ENCODE peak calls at places on chromosomes 7 and 10, in five cellular contexts. U, W, J, Z and C are unnamed samples.

GRCh38 chr7:473211-473734 is 46.4 kb downstream of the PDGFA start:
- DNase-seq in U (no peak), W (peak; percentile 15), J (no peak), Z (peak; percentile 15), C (no peak)

GRCh38 chr7:136698231-136698630 is 170.2 kb upstream of the CHRM2 start:
- DNase-seq in U (no peak), W (no peak), J (no peak), Z (no peak), C (no peak)

GRCh38 chr7:7746419-7746818 is 28.0 kb upstream of the RPA3 start:
- DNase-seq in U (no peak), W (no peak), J (no peak), Z (no peak), C (no peak)

GRCh38 chr7:148711191-148712102 is 12.7 kb downstream of the CUL1 start:
- DNase-seq in U (no peak), W (no peak), J (no peak), Z (no peak), C (no peak)

GRCh38 chr10:75596930-75597629 is 165.7 kb downstream of the LRMDA start:
- DNase-seq in U (no peak), W (no peak), J (no peak), Z (no peak), C (no peak)

GRCh38 chr10:48523820-48524758 is 80.8 kb downstream of the ARHGAP22 start:
- DNase-seq in U (no peak), W (no peak), J (peak; percentile 29), Z (no peak), C (peak; percentile 63)

GRCh38 chr10:63343476-63343875 is 122.3 kb downstream of the JMJD1C start:
- DNase-seq in U (no peak), W (no peak), J (no peak), Z (no peak), C (no peak)

GRCh38 chr7:33678675-33679335 is 226.5 kb upstream of the BMPER start:
- DNase-seq in U (no peak), W (no peak), J (no peak), Z (no peak), C (no peak)

GRCh38 chr7:131543298-131543697 is 13.1 kb downstream of the PODXL start:
- DNase-seq in U (no peak), W (no peak), J (no peak), Z (no peak), C (no peak)

GRCh38 chr7:47376991-47377590 is 204.8 kb downstream of the TNS3 start:
- DNase-seq in U (no peak), W (no peak), J (no peak), Z (no peak), C (no peak)

GRCh38 chr7:36286241-36286640 is 103.4 kb upstream of the ANLN start:
- DNase-seq in U (no peak), W (no peak), J (no peak), Z (no peak), C (no peak)

GRCh38 chr10:6171891-6172354 is 30.8 kb upstream of the PFKFB3 start:
- DNase-seq in U (no peak), W (peak; percentile 70), J (no peak), Z (peak; percentile 74), C (no peak)

GRCh38 chr10:32629910-32630309 is 184.0 kb downstream of the CCDC7 start:
- DNase-seq in U (no peak), W (no peak), J (no peak), Z (no peak), C (no peak)

GRCh38 chr7:102005933-102006332 is 188.5 kb downstream of the CUX1 start:
- DNase-seq in U (no peak), W (no peak), J (no peak), Z (no peak), C (no peak)

GRCh38 chr10:80477813-80478212 is 23.7 kb downstream of the TSPAN14 start:
- DNase-seq in U (no peak), W (no peak), J (peak; percentile 70), Z (no peak), C (no peak)

GRCh38 chr7:148537435-148537834 is 53.1 kb upstream of the C7orf33 start:
- DNase-seq in U (no peak), W (no peak), J (no peak), Z (no peak), C (no peak)

GRCh38 chr7:80060218-80060806 is 74.3 kb upstream of the GNAI1 start:
- DNase-seq in U (no peak), W (no peak), J (peak; percentile 71), Z (no peak), C (no peak)

GRCh38 chr7:50336909-50337703 is 32.6 kb downstream of the IKZF1 start:
- DNase-seq in U (no peak), W (no peak), J (no peak), Z (no peak), C (no peak)

GRCh38 chr10:91552706-91553105 is 80.2 kb downstream of the PPP1R3C start:
- DNase-seq in U (no peak), W (peak; percentile 37), J (peak; percentile 43), Z (peak; percentile 51), C (peak; percentile 27)

GRCh38 chr10:77801474-77802238 is 124.9 kb downstream of the DLG5 start:
- DNase-seq in U (no peak), W (no peak), J (no peak), Z (no peak), C (no peak)

GRCh38 chr7:139043823-139044812 is 8.3 kb upstream of the ZC3HAV1L start:
- DNase-seq in U (no peak), W (no peak), J (peak; percentile 58), Z (no peak), C (peak; percentile 18)

GRCh38 chr10:86757110-86757790 is 831 bp downstream of the BMPR1A start:
- DNase-seq in U (peak; percentile 26), W (peak; percentile 39), J (peak; percentile 62), Z (peak; percentile 53), C (peak; percentile 62)

GRCh38 chr10:86953747-86954680 is 3.4 kb downstream of the MMRN2 start:
- DNase-seq in U (no peak), W (peak; percentile 85), J (no peak), Z (no peak), C (no peak)

GRCh38 chr7:144786522-144786921 is 49.3 kb downstream of the TPK1 start:
- DNase-seq in U (no peak), W (no peak), J (no peak), Z (no peak), C (no peak)

GRCh38 chr7:67551027-67551426 is 554.4 kb downstream of the TYW1 start:
- DNase-seq in U (peak; percentile 7), W (no peak), J (no peak), Z (no peak), C (peak; percentile 80)

GRCh38 chr7:112462236-112462635 is 12.0 kb downstream of the IFRD1 start:
- DNase-seq in U (peak; percentile 84), W (peak; percentile 35), J (peak; percentile 63), Z (peak; percentile 76), C (peak; percentile 49)

GRCh38 chr7:137755846-137756685 is 90.7 kb downstream of the DGKI start:
- DNase-seq in U (no peak), W (no peak), J (no peak), Z (no peak), C (no peak)

GRCh38 chr7:101278461-101279292 is 33.8 kb upstream of the FIS1 start:
- DNase-seq in U (no peak), W (no peak), J (no peak), Z (no peak), C (no peak)

GRCh38 chr10:100562806-100563293 is 27.1 kb downstream of the HIF1AN start:
- DNase-seq in U (no peak), W (no peak), J (peak; percentile 48), Z (no peak), C (no peak)

GRCh38 chr7:5591547-5591899 is 167.9 kb upstream of the TNRC18 start:
- DNase-seq in U (no peak), W (peak; percentile 32), J (peak; percentile 74), Z (no peak), C (no peak)

GRCh38 chr10:52442576-52442975 is 128.5 kb downstream of the DKK1 start:
- DNase-seq in U (no peak), W (no peak), J (peak; percentile 53), Z (no peak), C (no peak)

GRCh38 chr10:49678827-49679479 is 498 bp upstream of the C10orf53 start:
- DNase-seq in U (no peak), W (no peak), J (no peak), Z (no peak), C (no peak)

GRCh38 chr7:95649546-95649945 is 53.2 kb upstream of the PDK4 start:
- DNase-seq in U (no peak), W (no peak), J (no peak), Z (no peak), C (no peak)

GRCh38 chr7:142960955-142961512 is 1.1 kb downstream of the KEL start:
- DNase-seq in U (no peak), W (no peak), J (no peak), Z (no peak), C (no peak)

GRCh38 chr7:43076189-43076605 is 36.2 kb upstream of the HECW1 start:
- DNase-seq in U (no peak), W (no peak), J (peak; percentile 5), Z (no peak), C (no peak)

GRCh38 chr7:2170576-2171521 is 61.9 kb downstream of the MAD1L1 start:
- DNase-seq in U (no peak), W (no peak), J (no peak), Z (no peak), C (no peak)

GRCh38 chr10:79463578-79464496 is 18.4 kb upstream of the ZCCHC24 start:
- DNase-seq in U (no peak), W (peak; percentile 37), J (no peak), Z (peak; percentile 91), C (no peak)

GRCh38 chr7:12647364-12648219 is 39.8 kb upstream of the ARL4A start:
- DNase-seq in U (no peak), W (no peak), J (peak; percentile 88), Z (no peak), C (no peak)

GRCh38 chr7:139635521-139636240 is 112.2 kb downstream of the CLEC2L start:
- DNase-seq in U (no peak), W (no peak), J (no peak), Z (no peak), C (no peak)

DNA sequence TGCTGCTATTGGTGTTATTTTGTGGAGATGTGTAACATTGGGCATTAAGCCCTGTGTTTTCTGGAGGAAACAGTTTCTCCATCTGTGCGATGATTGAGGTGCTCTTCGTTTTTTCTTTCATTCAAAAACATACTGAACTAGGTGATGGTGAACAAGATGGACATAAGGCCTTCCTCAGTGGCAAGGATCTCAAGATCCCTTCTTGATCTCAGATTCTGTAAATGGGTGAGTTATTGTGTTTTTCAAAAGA is 759 bp upstream of the ELAPOR2 start:
- DNase-seq in U (no peak), W (no peak), J (no peak), Z (no peak), C (no peak)
- H3K4me3 ChIP-seq in U (no peak overlapping the region), W (peak overlapping the region; percentile 79), J (peak overlapping the region; percentile 64), Z (peak overlapping the region; percentile 44), C (no peak overlapping the region)

GRCh38 chr10:61733358-61733940 is 70.7 kb downstream of the CABCOCO1 start:
- DNase-seq in U (peak; percentile 51), W (no peak), J (peak; percentile 55), Z (no peak), C (peak; percentile 6)
- TF ChIP-seq POLR2A in U (no peak), W (no peak), J (no peak), Z (no peak), C (no peak)

GRCh38 chr10:115937756-115938032 is 335.3 kb downstream of the GFRA1 start:
- DNase-seq in U (no peak), W (no peak), J (no peak), Z (no peak), C (no peak)
- H3K4me3 ChIP-seq in U (no peak overlapping the region), W (no peak overlapping the region), J (no peak overlapping the region), Z (no peak overlapping the region), C (no peak overlapping the region)

GRCh38 chr10:123166618-123167017 is 12.4 kb downstream of the BUB3 start:
- DNase-seq in U (no peak), W (no peak), J (no peak), Z (no peak), C (no peak)
- TF ChIP-seq POLR2A in U (no peak), W (no peak), J (no peak), Z (no peak), C (no peak)